ENCODE peak calls at places on chromosomes 7 and 10, in five cellular contexts. F is colonic mucosa, Q is GM23248, S is mucosa of descending colon, J is vagina. A is an unnamed sample.

GRCh38 chr7:5361446-5362155 is 62.0 kb downstream of the TNRC18 start:
- DNase-seq in F (no peak), S (no peak), J (no peak), Q (no peak), A (no peak)

GRCh38 chr10:22501412-22501811 is 156.1 kb downstream of the SPAG6 start:
- DNase-seq in F (no peak), S (no peak), J (no peak), Q (no peak), A (no peak)

GRCh38 chr10:129624526-129624925 is 157.5 kb downstream of the MGMT start:
- DNase-seq in Q (no peak), S (no peak), J (no peak), F (no peak), A (no peak)

GRCh38 chr10:86699125-86699524 is 30.8 kb downstream of the LDB3 start:
- DNase-seq in Q (no peak), F (no peak), J (no peak), S (no peak), A (no peak)

GRCh38 chr7:35780070-35780469 is 20.8 kb upstream of the SEPTIN7 start:
- DNase-seq in F (no peak), J (no peak), Q (no peak), S (no peak), A (no peak)

GRCh38 chr10:30158325-30158960 is 99.1 kb upstream of the JCAD start:
- DNase-seq in F (no peak), Q (peak), J (no peak), S (no peak), A (no peak)

GRCh38 chr7:36967387-36967786 is 243.1 kb upstream of the AOAH start:
- DNase-seq in S (peak), J (no peak), F (peak), Q (peak), A (no peak)

GRCh38 chr10:102644066-102644645 is at the start of gene TRIM8:
- DNase-seq in F (peak), Q (peak), J (no peak), S (peak), A (no peak)

GRCh38 chr10:102815790-102816549 is 21.2 kb downstream of the CYP17A1 start:
- DNase-seq in S (peak), F (no peak), Q (peak), J (no peak), A (no peak)

GRCh38 chr10:78736926-78737618 is 331.7 kb upstream of the ZMIZ1 start:
- DNase-seq in S (no peak), F (no peak), J (no peak), Q (no peak), A (no peak)

GRCh38 chr7:123639646-123640045 is 16.0 kb upstream of the LMOD2 start:
- DNase-seq in F (no peak), Q (no peak), S (no peak), J (no peak), A (no peak)

GRCh38 chr7:17097668-17098297 is 200.7 kb upstream of the AHR start:
- DNase-seq in F (no peak), S (no peak), J (no peak), Q (no peak), A (no peak)
- H3K4me3 ChIP-seq in F (no peak), S (no peak), J (no peak), Q (no peak), A (no peak)

DNA sequence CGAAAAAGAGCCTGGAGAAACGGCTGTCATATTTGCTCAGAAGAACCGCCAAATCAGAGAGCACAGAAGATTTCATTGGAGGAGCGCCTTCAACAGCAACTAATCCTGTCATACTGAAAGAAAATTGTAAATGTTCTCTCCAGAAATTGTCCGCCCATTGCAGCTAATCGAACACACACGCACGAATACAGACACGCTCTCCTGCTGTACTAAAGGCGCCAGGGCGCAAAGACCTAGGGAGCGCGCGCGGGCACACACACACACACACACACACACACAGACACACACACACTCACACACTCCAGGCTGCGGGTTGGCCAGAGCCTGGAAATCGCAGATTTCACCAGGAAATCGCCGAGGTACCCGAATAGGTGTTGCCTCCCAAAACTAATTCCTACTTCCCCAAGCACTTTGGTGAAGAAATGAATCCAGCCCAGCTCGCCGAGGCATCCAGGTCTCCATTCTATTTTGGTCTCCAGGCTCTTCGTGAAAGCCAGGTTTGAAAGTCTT is at the start of gene CHRM2:
- DNase-seq in J (no peak), Q (peak), F (no peak), S (no peak), A (no peak)
- H3K4me3 ChIP-seq in J (peak), Q (peak), F (peak), S (no peak), A (no peak)

GRCh38 chr10:47381427-47382379 is 2.4 kb downstream of the ZNF488 start:
- DNase-seq in J (peak), F (peak), S (no peak), Q (no peak), A (no peak)

GRCh38 chr10:47380341-47381215 is 3.5 kb downstream of the ZNF488 start:
- DNase-seq in J (peak), Q (no peak), S (peak), F (peak), A (no peak)

GRCh38 chr10:47379901-47380300 is 4.2 kb downstream of the ZNF488 start:
- DNase-seq in J (peak), S (no peak), F (peak), Q (no peak), A (no peak)

GRCh38 chr10:47384148-47384921 is at the start of gene ZNF488:
- DNase-seq in J (peak), Q (peak), S (peak), F (peak), A (peak)

DNA sequence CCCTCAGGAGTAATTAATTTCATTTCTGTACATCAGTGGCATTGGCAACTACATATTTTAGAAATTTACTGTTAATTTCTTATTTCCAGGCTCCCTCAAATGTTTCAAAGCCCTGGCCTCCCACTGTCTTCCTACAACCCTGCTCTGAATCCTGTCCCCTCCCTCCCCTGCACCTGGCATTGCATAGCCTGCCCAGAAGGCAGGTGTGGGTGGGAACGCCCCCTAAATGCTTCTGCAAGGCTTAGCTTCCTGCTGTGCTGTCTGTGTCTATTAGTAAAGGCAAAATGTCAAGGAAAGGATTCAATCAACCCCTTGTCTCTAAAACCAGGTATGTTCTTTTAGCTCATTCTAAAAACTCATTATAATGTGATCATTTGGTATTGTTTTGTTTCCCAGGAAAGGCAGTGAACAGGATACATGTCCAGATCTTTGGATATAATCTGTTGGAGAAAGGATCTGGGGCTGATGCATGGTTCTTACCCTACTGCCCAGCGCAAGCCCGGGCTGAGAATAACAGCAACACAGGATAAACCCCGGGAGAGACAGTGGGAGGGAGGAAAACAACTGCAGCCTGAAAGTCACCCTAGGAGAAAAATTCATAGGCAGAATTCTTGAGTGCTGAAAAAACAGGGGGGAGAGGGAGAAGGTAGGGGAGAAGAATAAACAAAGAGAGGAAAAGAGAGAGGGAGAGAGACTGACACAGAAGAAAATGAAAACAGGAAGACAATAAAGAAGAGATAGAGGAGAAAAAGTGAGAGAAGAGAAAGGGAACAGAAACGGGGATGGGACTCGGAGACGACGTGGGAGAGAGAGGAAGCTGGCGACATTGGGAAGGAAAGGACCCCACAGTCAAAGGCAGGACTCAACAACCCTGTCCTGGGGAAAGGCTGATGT is 592 bp downstream of the ZNF488 start:
- DNase-seq in J (no peak), S (peak), Q (no peak), F (peak), A (no peak)
- H3K4me3 ChIP-seq in J (peak), S (peak), Q (peak), F (peak), A (peak)

GRCh38 chr10:11604742-11605650 is 6.5 kb downstream of the USP6NL start:
- DNase-seq in Q (no peak), F (no peak), J (no peak), S (no peak), A (no peak)
- H3K4me3 ChIP-seq in Q (no peak), F (no peak), J (no peak), S (no peak), A (peak)

DNA sequence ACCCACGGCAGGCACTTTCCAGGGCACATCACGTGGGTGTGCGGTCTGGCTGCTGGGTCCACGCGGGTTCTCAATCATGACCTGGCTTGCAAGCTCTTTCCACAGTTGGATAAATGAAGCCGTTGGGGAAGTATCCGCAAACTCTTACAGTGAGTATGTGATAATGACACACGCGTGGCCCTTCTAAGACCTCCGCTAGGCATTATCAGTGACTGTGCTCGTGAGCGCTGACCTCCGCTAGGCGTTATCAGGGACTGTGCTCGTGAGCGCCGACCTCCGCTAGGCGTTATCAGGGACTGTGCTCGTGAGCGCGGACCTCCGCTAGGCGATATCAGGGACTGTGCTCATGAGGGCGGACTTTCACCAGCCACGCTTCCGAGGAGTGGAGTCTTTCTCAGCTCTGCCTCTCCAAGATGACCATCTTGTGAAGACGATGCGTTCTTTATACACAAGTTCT is 107.0 kb downstream of the WDR37 start:
- DNase-seq in Q (no peak), F (no peak), J (peak), S (no peak), A (no peak)
- H3K4me3 ChIP-seq in Q (no peak), F (no peak), J (no peak), S (no peak), A (no peak)

GRCh38 chr10:87860156-87860795 is 3.1 kb downstream of the KLLN start:
- DNase-seq in S (no peak), J (no peak), Q (peak), F (no peak), A (no peak)
- H3K4me3 ChIP-seq in S (no peak), J (no peak), Q (no peak), F (no peak), A (no peak)